ENCODE peak calls at places on chromosomes 6 and 20, in seven cellular contexts. R is psoas muscle, S is GM12878, Y is A549, I is endodermal cell, Z is SK-N-SH, H is retinal pigment epithelial cell. K is an unnamed sample.

GRCh38 chr6:42281570-42281969 is 63.9 kb upstream of the MRPS10 start:
- DNase-seq in Z (no peak), H (no peak), I (no peak), Y (no peak), S (no peak), R (no peak), K (no peak)

GRCh38 chr6:15662246-15663056 is at the start of gene DTNBP1:
- DNase-seq in I (peak), Z (no peak), Y (peak), R (peak), H (peak), S (peak), K (peak)

GRCh38 chr6:69795469-69796080 is 1.2 kb downstream of the LMBRD1 start:
- DNase-seq in Z (peak), R (no peak), Y (no peak), H (no peak), I (no peak), S (no peak), K (no peak)

GRCh38 chr6:30007132-30007764 is 53.8 kb upstream of the POLR1H start:
- DNase-seq in Y (no peak), I (peak), S (no peak), R (peak), Z (no peak), H (no peak), K (no peak)

GRCh38 chr6:163645560-163645959 is 231.0 kb downstream of the QKI start:
- DNase-seq in R (no peak), S (no peak), H (no peak), Y (no peak), I (no peak), Z (no peak), K (no peak)

GRCh38 chr20:57092112-57092899 is 174.1 kb downstream of the BMP7 start:
- DNase-seq in Y (peak), R (peak), H (no peak), I (peak), S (peak), Z (peak), K (no peak)

GRCh38 chr6:5123296-5124135 is 38.4 kb downstream of the PPP1R3G start:
- DNase-seq in H (no peak), Z (no peak), I (no peak), Y (no peak), R (no peak), S (no peak), K (no peak)

GRCh38 chr6:167495506-167496391 is 170.9 kb downstream of the TTLL2 start:
- DNase-seq in Z (peak), R (no peak), H (no peak), I (no peak), S (no peak), Y (no peak), K (no peak)

GRCh38 chr20:63286781-63287696 is 5.9 kb upstream of the COL20A1 start:
- DNase-seq in Z (no peak), H (no peak), R (peak), S (no peak), I (no peak), Y (no peak), K (no peak)

GRCh38 chr6:45422541-45423110 is 44.9 kb upstream of the SUPT3H start:
- DNase-seq in H (no peak), Z (peak), Y (peak), I (peak), S (no peak), R (peak), K (no peak)

GRCh38 chr6:144749263-144749662 is 464.1 kb downstream of the UTRN start:
- DNase-seq in Z (no peak), Y (no peak), S (no peak), I (no peak), R (no peak), H (no peak), K (no peak)

GRCh38 chr6:15507746-15508145 is 155.1 kb downstream of the DTNBP1 start:
- DNase-seq in R (no peak), Y (no peak), Z (no peak), S (no peak), H (no peak), I (no peak), K (no peak)

GRCh38 chr6:132730560-132730959 is 16.7 kb upstream of the VNN1 start:
- DNase-seq in R (no peak), H (peak), Z (no peak), I (no peak), Y (peak), S (no peak), K (no peak)

GRCh38 chr20:63035284-63036185 is 28.8 kb upstream of the BHLHE23 start:
- DNase-seq in I (no peak), S (no peak), Y (no peak), H (no peak), Z (no peak), R (no peak), K (no peak)

GRCh38 chr6:5031150-5031549 is 27.3 kb upstream of the RPP40 start:
- DNase-seq in H (no peak), I (no peak), Y (no peak), S (no peak), R (no peak), Z (no peak), K (no peak)

GRCh38 chr20:50919567-50919966 is 11.7 kb downstream of the ADNP start:
- DNase-seq in Y (peak), R (peak), H (peak), Z (no peak), S (no peak), I (no peak), K (peak)

GRCh38 chr20:40866056-40866455 is 162.6 kb upstream of the TOP1 start:
- DNase-seq in Z (no peak), R (no peak), H (no peak), Y (no peak), I (no peak), S (no peak), K (no peak)

GRCh38 chr20:17628101-17628841 is 53.8 kb downstream of the RRBP1 start:
- DNase-seq in H (no peak), Z (no peak), Y (no peak), R (peak), I (peak), S (no peak), K (no peak)

GRCh38 chr6:37622639-37623038 is 75.0 kb downstream of the MDGA1 start:
- DNase-seq in R (no peak), Z (no peak), S (no peak), I (peak), Y (no peak), H (no peak), K (no peak)

GRCh38 chr6:32522302-32523047 is 7.6 kb downstream of the HLA-DRB5 start:
- DNase-seq in Z (no peak), Y (no peak), R (no peak), H (no peak), I (peak), S (no peak), K (no peak)

GRCh38 chr6:31332637-31333602 is 24.1 kb downstream of the HLA-B start:
- DNase-seq in I (no peak), Y (no peak), S (no peak), H (no peak), Z (no peak), R (no peak), K (no peak)

GRCh38 chr6:105940990-105941389 is 145.1 kb upstream of the PRDM1 start:
- DNase-seq in I (no peak), Z (no peak), H (no peak), R (no peak), Y (no peak), S (no peak), K (no peak)

GRCh38 chr6:38806271-38806670 is 91.2 kb downstream of the DNAH8 start:
- DNase-seq in H (no peak), Z (no peak), R (no peak), I (no peak), S (no peak), Y (no peak), K (no peak)

GRCh38 chr6:53339424-53339823 is 9.3 kb downstream of the ELOVL5 start:
- DNase-seq in S (no peak), H (no peak), I (no peak), Y (no peak), R (no peak), Z (no peak), K (no peak)

GRCh38 chr6:53343092-53343491 is 5.7 kb downstream of the ELOVL5 start:
- DNase-seq in Y (no peak), Z (no peak), H (no peak), S (no peak), I (no peak), R (no peak), K (no peak)

GRCh38 chr6:53342210-53342609 is 6.5 kb downstream of the ELOVL5 start:
- DNase-seq in Y (no peak), H (no peak), S (no peak), Z (no peak), I (no peak), R (no peak), K (no peak)

GRCh38 chr6:53338304-53338703 is 10.4 kb downstream of the ELOVL5 start:
- DNase-seq in Y (no peak), I (no peak), H (no peak), R (no peak), S (no peak), Z (no peak), K (no peak)

GRCh38 chr6:53340536-53340935 is 8.2 kb downstream of the ELOVL5 start:
- DNase-seq in I (no peak), H (no peak), R (no peak), Y (no peak), Z (no peak), S (no peak), K (no peak)
- TF ChIP-seq CTCF in I (no peak), H (no peak), R (no peak), Y (no peak), Z (no peak), S (no peak), K (no peak)

GRCh38 chr20:2672446-2672845 is 8.4 kb upstream of the IDH3B start:
- DNase-seq in Z (no peak), S (no peak), H (no peak), I (no peak), Y (no peak), R (no peak), K (no peak)

GRCh38 chr20:2673453-2673852 is 9.4 kb upstream of the IDH3B start:
- DNase-seq in S (no peak), H (no peak), Z (no peak), I (no peak), R (no peak), Y (no peak), K (no peak)

GRCh38 chr20:2671977-2672376 is 8.0 kb upstream of the IDH3B start:
- DNase-seq in Y (peak), I (peak), Z (no peak), S (no peak), R (no peak), H (no peak), K (no peak)
- TF ChIP-seq CTCF in Y (peak), I (peak), Z (peak), S (peak), R (no peak), H (peak), K (no peak)

GRCh38 chr6:20212392-20213111 is at the start of gene MBOAT1:
- DNase-seq in I (peak), Z (peak), S (no peak), H (peak), R (peak), Y (peak), K (peak)
- TF ChIP-seq CTCF in I (peak), Z (no peak), S (peak), H (peak), R (no peak), Y (peak), K (no peak)

GRCh38 chr6:43926644-43927524 is 156.9 kb downstream of the VEGFA start:
- DNase-seq in H (peak), I (peak), Z (peak), Y (peak), R (no peak), S (no peak), K (no peak)
- TF ChIP-seq CTCF in H (no peak), I (no peak), Z (no peak), Y (no peak), R (no peak), S (no peak), K (no peak)

GRCh38 chr6:138945354-138945753 is 42.7 kb downstream of the REPS1 start:
- DNase-seq in S (no peak), H (no peak), Y (peak), R (no peak), I (peak), Z (peak), K (no peak)
- TF ChIP-seq CTCF in S (no peak), H (peak), Y (no peak), R (no peak), I (peak), Z (no peak), K (no peak)

GRCh38 chr6:118408863-118409262 is 139.2 kb upstream of the PLN start:
- DNase-seq in H (no peak), I (peak), Z (no peak), S (no peak), Y (no peak), R (no peak), K (no peak)
- TF ChIP-seq CTCF in H (no peak), I (peak), Z (no peak), S (peak), Y (no peak), R (no peak), K (no peak)